ENCODE peak calls at places on chromosomes 16 and 17, in six cellular contexts. One of them, this sample, is unnamed.

GRCh38 chr16:19502395-19503131 is 19.3 kb downstream of the GDE1 start:
- DNase-seq in HT1080: peak; percentile 32
- DNase-seq in fibroblast of pulmonary artery: peak; percentile 84
- DNase-seq in stimulated activated CD8-positive, alpha-beta memory T cell treated with anti-CD3 and anti-CD28 coated beads, Interleukin-15, amount 100 ng/mL, for 48 hours: peak; percentile 27
- DNase-seq in cardiac muscle cell: peak; percentile 86
- DNase-seq in left colon: peak; percentile 68
- DNase-seq in this sample: peak; percentile 43

GRCh38 chr17:63838586-63839184 is 3.8 kb downstream of the SMARCD2 start:
- DNase-seq in left colon: peak; percentile 90
- DNase-seq in HT1080: no peak
- DNase-seq in stimulated activated CD8-positive, alpha-beta memory T cell treated with anti-CD3 and anti-CD28 coated beads, Interleukin-15, amount 100 ng/mL, for 48 hours: no peak
- DNase-seq in fibroblast of pulmonary artery: peak; percentile 89
- DNase-seq in cardiac muscle cell: peak; percentile 94
- DNase-seq in this sample: no peak

GRCh38 chr17:46853896-46854444 is 2.6 kb downstream of the WNT9B start:
- DNase-seq in cardiac muscle cell: peak; percentile 22
- DNase-seq in fibroblast of pulmonary artery: no peak
- DNase-seq in stimulated activated CD8-positive, alpha-beta memory T cell treated with anti-CD3 and anti-CD28 coated beads, Interleukin-15, amount 100 ng/mL, for 48 hours: no peak
- DNase-seq in HT1080: no peak
- DNase-seq in left colon: no peak
- DNase-seq in this sample: peak; percentile 18

GRCh38 chr17:40950176-40950575 is 12.7 kb upstream of the KRT23 start:
- DNase-seq in fibroblast of pulmonary artery: no peak
- DNase-seq in left colon: no peak
- DNase-seq in HT1080: no peak
- DNase-seq in stimulated activated CD8-positive, alpha-beta memory T cell treated with anti-CD3 and anti-CD28 coated beads, Interleukin-15, amount 100 ng/mL, for 48 hours: no peak
- DNase-seq in cardiac muscle cell: no peak
- DNase-seq in this sample: no peak

GRCh38 chr17:77894126-77894956 is 64.2 kb upstream of the TNRC6C start:
- DNase-seq in HT1080: no peak
- DNase-seq in fibroblast of pulmonary artery: no peak
- DNase-seq in cardiac muscle cell: no peak
- DNase-seq in left colon: no peak
- DNase-seq in stimulated activated CD8-positive, alpha-beta memory T cell treated with anti-CD3 and anti-CD28 coated beads, Interleukin-15, amount 100 ng/mL, for 48 hours: no peak
- DNase-seq in this sample: no peak

GRCh38 chr16:5642470-5642869 is 544.9 kb upstream of the EEF2KMT start:
- DNase-seq in left colon: no peak
- DNase-seq in stimulated activated CD8-positive, alpha-beta memory T cell treated with anti-CD3 and anti-CD28 coated beads, Interleukin-15, amount 100 ng/mL, for 48 hours: no peak
- DNase-seq in HT1080: no peak
- DNase-seq in cardiac muscle cell: no peak
- DNase-seq in fibroblast of pulmonary artery: no peak
- DNase-seq in this sample: no peak

GRCh38 chr17:59366773-59367656 is 35.6 kb downstream of the YPEL2 start:
- DNase-seq in stimulated activated CD8-positive, alpha-beta memory T cell treated with anti-CD3 and anti-CD28 coated beads, Interleukin-15, amount 100 ng/mL, for 48 hours: no peak
- DNase-seq in fibroblast of pulmonary artery: peak; percentile 69
- DNase-seq in cardiac muscle cell: no peak
- DNase-seq in HT1080: no peak
- DNase-seq in left colon: peak; percentile 86
- DNase-seq in this sample: peak; percentile 74

GRCh38 chr17:3978421-3979275 is 14.4 kb upstream of the ATP2A3 start:
- DNase-seq in left colon: peak; percentile 87
- DNase-seq in stimulated activated CD8-positive, alpha-beta memory T cell treated with anti-CD3 and anti-CD28 coated beads, Interleukin-15, amount 100 ng/mL, for 48 hours: no peak
- DNase-seq in cardiac muscle cell: peak; percentile 63
- DNase-seq in HT1080: no peak
- DNase-seq in fibroblast of pulmonary artery: peak; percentile 58
- DNase-seq in this sample: no peak

GRCh38 chr16:86679490-86679889 is 101.1 kb downstream of the FOXL1 start:
- DNase-seq in fibroblast of pulmonary artery: no peak
- DNase-seq in cardiac muscle cell: no peak
- DNase-seq in HT1080: no peak
- DNase-seq in left colon: no peak
- DNase-seq in stimulated activated CD8-positive, alpha-beta memory T cell treated with anti-CD3 and anti-CD28 coated beads, Interleukin-15, amount 100 ng/mL, for 48 hours: no peak
- DNase-seq in this sample: no peak

GRCh38 chr16:74623214-74623842 is 16.4 kb upstream of the GLG1 start:
- DNase-seq in fibroblast of pulmonary artery: peak; percentile 78
- DNase-seq in stimulated activated CD8-positive, alpha-beta memory T cell treated with anti-CD3 and anti-CD28 coated beads, Interleukin-15, amount 100 ng/mL, for 48 hours: no peak
- DNase-seq in HT1080: peak; percentile 42
- DNase-seq in cardiac muscle cell: peak; percentile 64
- DNase-seq in left colon: no peak
- DNase-seq in this sample: peak; percentile 20

GRCh38 chr17:37547986-37548385 is 58.3 kb downstream of the DUSP14 start:
- DNase-seq in HT1080: no peak
- DNase-seq in cardiac muscle cell: no peak
- DNase-seq in fibroblast of pulmonary artery: no peak
- DNase-seq in left colon: no peak
- DNase-seq in stimulated activated CD8-positive, alpha-beta memory T cell treated with anti-CD3 and anti-CD28 coated beads, Interleukin-15, amount 100 ng/mL, for 48 hours: no peak
- DNase-seq in this sample: no peak

GRCh38 chr16:67167588-67167987 is 2.8 kb upstream of the NOL3 start:
- DNase-seq in fibroblast of pulmonary artery: no peak
- DNase-seq in left colon: no peak
- DNase-seq in HT1080: no peak
- DNase-seq in stimulated activated CD8-positive, alpha-beta memory T cell treated with anti-CD3 and anti-CD28 coated beads, Interleukin-15, amount 100 ng/mL, for 48 hours: no peak
- DNase-seq in cardiac muscle cell: no peak
- DNase-seq in this sample: no peak

GRCh38 chr17:15651001-15651582 is 31.6 kb upstream of the FBXW10B start:
- DNase-seq in HT1080: peak; percentile 26
- DNase-seq in cardiac muscle cell: no peak
- DNase-seq in fibroblast of pulmonary artery: no peak
- DNase-seq in left colon: no peak
- DNase-seq in stimulated activated CD8-positive, alpha-beta memory T cell treated with anti-CD3 and anti-CD28 coated beads, Interleukin-15, amount 100 ng/mL, for 48 hours: no peak
- DNase-seq in this sample: no peak